ENCODE peak calls at places on chromosomes 2 and 18, in ten cellular contexts. One of them, this sample, is unnamed. For H3K4me1 and H3K36me3, the result is how much of the 10 kb centered on the place peaks cover.

GRCh38 chr2:37764739-37765138 is 93.3 kb upstream of the CDC42EP3 start:
- DNase-seq in fibroblast of lung: no peak
- DNase-seq in neural progenitor cell: no peak
- DNase-seq in prostate gland: no peak
- DNase-seq in left lung: no peak
- DNase-seq in effector memory CD4-positive, alpha-beta T cell: no peak
- DNase-seq in HCT116: no peak
- DNase-seq in spleen: no peak
- DNase-seq in upper lobe of right lung: no peak
- DNase-seq in ascending aorta: no peak
- DNase-seq in this sample: no peak

GRCh38 chr2:213995400-213996105 is 415.3 kb upstream of the VWC2L start:
- DNase-seq in neural progenitor cell: no peak
- DNase-seq in HCT116: peak
- DNase-seq in left lung: no peak
- DNase-seq in spleen: no peak
- DNase-seq in upper lobe of right lung: no peak
- DNase-seq in fibroblast of lung: peak
- DNase-seq in effector memory CD4-positive, alpha-beta T cell: no peak
- DNase-seq in ascending aorta: no peak
- DNase-seq in prostate gland: no peak
- DNase-seq in this sample: no peak

GRCh38 chr2:25252291-25253152 is 84.1 kb upstream of the POMC start:
- DNase-seq in HCT116: no peak
- DNase-seq in left lung: peak
- DNase-seq in spleen: peak
- DNase-seq in effector memory CD4-positive, alpha-beta T cell: peak
- DNase-seq in prostate gland: peak
- DNase-seq in upper lobe of right lung: peak
- DNase-seq in fibroblast of lung: peak
- DNase-seq in ascending aorta: peak
- DNase-seq in neural progenitor cell: peak
- DNase-seq in this sample: no peak

GRCh38 chr2:217980591-217980990 is 22.2 kb downstream of the TNS1 start:
- DNase-seq in neural progenitor cell: no peak
- DNase-seq in spleen: peak
- DNase-seq in effector memory CD4-positive, alpha-beta T cell: no peak
- DNase-seq in ascending aorta: no peak
- DNase-seq in HCT116: no peak
- DNase-seq in prostate gland: no peak
- DNase-seq in left lung: no peak
- DNase-seq in upper lobe of right lung: peak
- DNase-seq in fibroblast of lung: no peak
- DNase-seq in this sample: no peak

GRCh38 chr18:5759169-5759568 is 136.2 kb downstream of the TMEM200C start:
- DNase-seq in fibroblast of lung: no peak
- DNase-seq in spleen: no peak
- DNase-seq in ascending aorta: no peak
- DNase-seq in prostate gland: no peak
- DNase-seq in left lung: no peak
- DNase-seq in effector memory CD4-positive, alpha-beta T cell: no peak
- DNase-seq in upper lobe of right lung: no peak
- DNase-seq in HCT116: no peak
- DNase-seq in neural progenitor cell: peak
- DNase-seq in this sample: no peak

GRCh38 chr2:232336241-232336736 is 42.3 kb upstream of the ALPP start:
- DNase-seq in fibroblast of lung: no peak
- DNase-seq in effector memory CD4-positive, alpha-beta T cell: no peak
- DNase-seq in left lung: peak
- DNase-seq in ascending aorta: peak
- DNase-seq in neural progenitor cell: no peak
- DNase-seq in prostate gland: no peak
- DNase-seq in spleen: peak
- DNase-seq in HCT116: no peak
- DNase-seq in upper lobe of right lung: peak
- DNase-seq in this sample: no peak

GRCh38 chr18:73577365-73577764 is 570.3 kb downstream of the FBXO15 start:
- DNase-seq in HCT116: no peak
- DNase-seq in prostate gland: no peak
- DNase-seq in spleen: no peak
- DNase-seq in fibroblast of lung: peak
- DNase-seq in ascending aorta: no peak
- DNase-seq in effector memory CD4-positive, alpha-beta T cell: no peak
- DNase-seq in left lung: no peak
- DNase-seq in neural progenitor cell: no peak
- DNase-seq in upper lobe of right lung: no peak
- DNase-seq in this sample: no peak

GRCh38 chr2:197054437-197054836 is 127.9 kb upstream of the PGAP1 start:
- DNase-seq in effector memory CD4-positive, alpha-beta T cell: no peak
- DNase-seq in fibroblast of lung: no peak
- DNase-seq in prostate gland: no peak
- DNase-seq in left lung: no peak
- DNase-seq in spleen: no peak
- DNase-seq in HCT116: no peak
- DNase-seq in upper lobe of right lung: no peak
- DNase-seq in neural progenitor cell: no peak
- DNase-seq in ascending aorta: no peak
- DNase-seq in this sample: no peak

GRCh38 chr2:179440642-179441251 is 176.1 kb upstream of the SESTD1 start:
- DNase-seq in HCT116: peak
- DNase-seq in left lung: no peak
- DNase-seq in ascending aorta: no peak
- DNase-seq in prostate gland: no peak
- DNase-seq in neural progenitor cell: peak
- DNase-seq in spleen: no peak
- DNase-seq in effector memory CD4-positive, alpha-beta T cell: no peak
- DNase-seq in upper lobe of right lung: no peak
- DNase-seq in fibroblast of lung: peak
- DNase-seq in this sample: no peak

GRCh38 chr2:145344076-145344724 is 824.3 kb upstream of the ZEB2 start:
- DNase-seq in neural progenitor cell: no peak
- DNase-seq in left lung: no peak
- DNase-seq in ascending aorta: no peak
- DNase-seq in fibroblast of lung: no peak
- DNase-seq in spleen: no peak
- DNase-seq in upper lobe of right lung: no peak
- DNase-seq in effector memory CD4-positive, alpha-beta T cell: no peak
- DNase-seq in HCT116: no peak
- DNase-seq in prostate gland: no peak
- DNase-seq in this sample: no peak

GRCh38 chr2:170707821-170708795 is 7.0 kb upstream of the SP5 start:
- DNase-seq in effector memory CD4-positive, alpha-beta T cell: no peak
- DNase-seq in upper lobe of right lung: no peak
- DNase-seq in prostate gland: no peak
- DNase-seq in spleen: no peak
- DNase-seq in ascending aorta: no peak
- DNase-seq in left lung: no peak
- DNase-seq in HCT116: no peak
- DNase-seq in neural progenitor cell: no peak
- DNase-seq in fibroblast of lung: no peak
- DNase-seq in this sample: no peak

GRCh38 chr2:25491966-25492532 is 150.3 kb upstream of the DNMT3A start:
- DNase-seq in neural progenitor cell: no peak
- DNase-seq in left lung: no peak
- DNase-seq in effector memory CD4-positive, alpha-beta T cell: no peak
- DNase-seq in fibroblast of lung: peak
- DNase-seq in spleen: no peak
- DNase-seq in ascending aorta: no peak
- DNase-seq in upper lobe of right lung: no peak
- DNase-seq in prostate gland: no peak
- DNase-seq in HCT116: no peak
- DNase-seq in this sample: no peak

GRCh38 chr2:195612515-195613495 is 44.2 kb upstream of the SLC39A10 start:
- DNase-seq in HCT116: no peak
- DNase-seq in prostate gland: no peak
- DNase-seq in spleen: no peak
- DNase-seq in left lung: no peak
- DNase-seq in fibroblast of lung: peak
- DNase-seq in effector memory CD4-positive, alpha-beta T cell: no peak
- DNase-seq in ascending aorta: no peak
- DNase-seq in upper lobe of right lung: no peak
- DNase-seq in neural progenitor cell: peak
- DNase-seq in this sample: no peak

GRCh38 chr2:203887680-203888079 is 20.1 kb downstream of the CTLA4 start:
- DNase-seq in neural progenitor cell: no peak
- DNase-seq in fibroblast of lung: no peak
- DNase-seq in spleen: no peak
- DNase-seq in ascending aorta: no peak
- DNase-seq in left lung: no peak
- DNase-seq in HCT116: no peak
- DNase-seq in prostate gland: no peak
- DNase-seq in upper lobe of right lung: no peak
- DNase-seq in effector memory CD4-positive, alpha-beta T cell: no peak
- DNase-seq in this sample: no peak

DNA sequence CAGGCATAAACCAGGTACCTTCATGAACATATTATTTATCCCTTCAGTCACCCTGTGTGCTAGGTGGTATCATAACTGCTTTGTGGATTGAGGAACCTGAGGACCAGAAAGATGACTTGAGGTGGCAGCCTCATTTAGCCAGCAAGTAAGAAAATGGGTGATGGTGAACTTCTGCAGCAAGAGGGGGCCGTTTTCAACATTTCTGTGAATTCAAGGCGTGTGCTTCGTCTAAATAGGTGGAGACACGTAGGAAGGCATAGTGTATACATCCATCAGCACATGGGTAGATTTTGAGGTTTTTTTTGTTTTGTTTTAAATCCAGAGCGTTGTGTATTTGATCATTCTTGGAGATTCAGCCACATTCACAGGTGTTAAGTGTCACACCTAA is 118.7 kb downstream of the SPTBN1 start:
- DNase-seq in prostate gland: no peak
- DNase-seq in fibroblast of lung: no peak
- DNase-seq in left lung: no peak
- DNase-seq in HCT116: no peak
- DNase-seq in effector memory CD4-positive, alpha-beta T cell: no peak
- DNase-seq in neural progenitor cell: no peak
- DNase-seq in ascending aorta: no peak
- DNase-seq in spleen: no peak
- DNase-seq in upper lobe of right lung: no peak
- DNase-seq in this sample: no peak
- H3K4me1 ChIP-seq in prostate gland: under half
- H3K4me1 ChIP-seq in fibroblast of lung: half or more
- H3K4me1 ChIP-seq in left lung: half or more
- H3K4me1 ChIP-seq in HCT116: under half
- H3K4me1 ChIP-seq in effector memory CD4-positive, alpha-beta T cell: half or more
- H3K4me1 ChIP-seq in neural progenitor cell: under half
- H3K4me1 ChIP-seq in ascending aorta: half or more
- H3K4me1 ChIP-seq in spleen: half or more
- H3K4me1 ChIP-seq in upper lobe of right lung: half or more
- H3K4me1 ChIP-seq in this sample: half or more

DNA sequence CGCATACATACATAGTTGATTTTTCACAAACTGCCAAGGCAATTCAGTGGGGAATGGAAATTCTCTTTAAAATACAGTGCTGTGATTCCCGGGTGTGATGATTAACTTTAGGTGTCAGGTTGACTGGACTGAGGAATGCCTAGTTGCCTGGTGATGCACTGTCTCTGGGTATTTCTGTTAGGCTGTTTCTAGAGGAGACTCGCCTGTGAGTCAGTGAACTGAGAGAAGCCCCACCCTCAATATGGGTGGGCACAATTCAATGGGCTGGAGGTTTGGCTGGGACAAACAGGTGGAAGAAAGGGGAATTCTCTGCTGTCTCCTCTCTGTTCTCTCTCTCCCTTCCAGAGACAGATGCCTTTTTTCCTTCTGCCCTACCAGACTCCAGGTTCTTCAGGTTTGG is 187.6 kb downstream of the ARHGAP28 start:
- DNase-seq in left lung: no peak
- DNase-seq in fibroblast of lung: no peak
- DNase-seq in ascending aorta: no peak
- DNase-seq in prostate gland: no peak
- DNase-seq in spleen: no peak
- DNase-seq in neural progenitor cell: no peak
- DNase-seq in HCT116: no peak
- DNase-seq in upper lobe of right lung: no peak
- DNase-seq in effector memory CD4-positive, alpha-beta T cell: no peak
- DNase-seq in this sample: no peak
- H3K36me3 ChIP-seq in left lung: under half
- H3K36me3 ChIP-seq in fibroblast of lung: under half
- H3K36me3 ChIP-seq in ascending aorta: under half
- H3K36me3 ChIP-seq in prostate gland: under half
- H3K36me3 ChIP-seq in spleen: under half
- H3K36me3 ChIP-seq in neural progenitor cell: under half
- H3K36me3 ChIP-seq in HCT116: under half
- H3K36me3 ChIP-seq in upper lobe of right lung: under half
- H3K36me3 ChIP-seq in effector memory CD4-positive, alpha-beta T cell: under half
- H3K36me3 ChIP-seq in this sample: under half

DNA sequence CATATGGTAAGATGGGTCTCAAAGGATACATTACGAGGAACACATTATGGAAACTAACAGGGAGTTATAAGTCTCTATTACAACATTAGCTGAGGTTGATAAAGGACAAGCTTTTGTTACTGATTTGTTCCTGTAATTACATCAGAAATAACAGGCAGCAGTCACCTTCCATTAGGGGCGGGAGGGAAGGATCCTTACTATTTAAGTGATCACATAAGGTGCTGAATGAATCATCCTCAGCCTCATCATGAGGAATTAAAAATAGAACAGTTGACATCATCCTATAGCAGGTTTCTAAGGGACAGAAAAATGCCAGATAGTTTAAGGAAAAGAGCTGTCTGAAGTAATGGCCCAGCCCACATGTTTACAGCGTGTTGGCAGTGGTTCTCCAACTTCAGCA is 86.9 kb upstream of the MGAT5 start:
- DNase-seq in upper lobe of right lung: no peak
- DNase-seq in ascending aorta: no peak
- DNase-seq in effector memory CD4-positive, alpha-beta T cell: no peak
- DNase-seq in spleen: no peak
- DNase-seq in fibroblast of lung: peak
- DNase-seq in prostate gland: no peak
- DNase-seq in neural progenitor cell: no peak
- DNase-seq in left lung: no peak
- DNase-seq in HCT116: peak
- DNase-seq in this sample: no peak
- H3K4me1 ChIP-seq in upper lobe of right lung: under half
- H3K4me1 ChIP-seq in ascending aorta: under half
- H3K4me1 ChIP-seq in effector memory CD4-positive, alpha-beta T cell: under half
- H3K4me1 ChIP-seq in spleen: under half
- H3K4me1 ChIP-seq in fibroblast of lung: under half
- H3K4me1 ChIP-seq in prostate gland: under half
- H3K4me1 ChIP-seq in neural progenitor cell: under half
- H3K4me1 ChIP-seq in left lung: under half
- H3K4me1 ChIP-seq in HCT116: under half
- H3K4me1 ChIP-seq in this sample: under half

DNA sequence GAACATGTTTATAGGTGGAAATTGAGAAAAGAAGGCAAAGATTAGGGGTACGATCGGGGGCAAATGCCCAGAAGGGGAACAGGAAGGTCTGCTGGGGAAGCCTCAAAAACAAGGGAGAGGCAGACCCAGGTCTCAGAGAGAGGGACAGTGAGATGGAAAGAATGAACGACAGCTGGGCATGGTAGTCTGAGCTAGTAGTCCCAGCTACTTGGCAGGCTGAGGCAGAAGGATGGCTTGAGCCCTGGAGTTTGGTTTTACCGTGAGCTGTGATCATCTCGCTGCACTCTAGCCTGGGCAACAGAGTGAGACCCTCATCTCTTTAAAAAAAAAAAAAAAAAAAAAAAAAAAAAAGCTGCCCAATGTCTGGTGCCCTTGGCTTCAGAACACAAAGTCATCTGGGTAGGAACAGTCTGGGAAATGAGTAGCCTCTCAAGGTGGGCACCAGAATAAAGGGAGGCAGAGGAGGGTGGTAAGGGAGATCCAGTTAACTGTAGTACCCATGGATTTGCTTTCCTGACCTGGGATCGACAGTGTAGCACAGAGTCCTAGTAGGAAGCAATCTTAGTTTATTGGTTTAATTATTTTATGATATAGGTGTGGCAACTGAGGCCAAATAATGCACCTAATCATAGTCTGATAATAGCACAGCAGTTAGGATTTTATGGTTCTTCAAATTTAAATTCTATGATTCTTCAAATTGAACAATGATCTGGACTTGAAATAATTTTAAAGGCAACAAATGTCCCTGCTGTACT is 3.5 kb downstream of the RRM2 start:
- DNase-seq in ascending aorta: no peak
- DNase-seq in prostate gland: no peak
- DNase-seq in neural progenitor cell: no peak
- DNase-seq in fibroblast of lung: no peak
- DNase-seq in HCT116: no peak
- DNase-seq in upper lobe of right lung: no peak
- DNase-seq in left lung: no peak
- DNase-seq in effector memory CD4-positive, alpha-beta T cell: no peak
- DNase-seq in spleen: peak
- DNase-seq in this sample: no peak
- H3K36me3 ChIP-seq in ascending aorta: under half
- H3K36me3 ChIP-seq in prostate gland: under half
- H3K36me3 ChIP-seq in neural progenitor cell: under half
- H3K36me3 ChIP-seq in fibroblast of lung: under half
- H3K36me3 ChIP-seq in HCT116: half or more
- H3K36me3 ChIP-seq in upper lobe of right lung: under half
- H3K36me3 ChIP-seq in left lung: under half
- H3K36me3 ChIP-seq in effector memory CD4-positive, alpha-beta T cell: under half
- H3K36me3 ChIP-seq in spleen: under half
- H3K36me3 ChIP-seq in this sample: under half

This sample was measured in vagina.